ENCODE peak calls at places on chromosome 19, in four cellular contexts. C is breast epithelium, R is HFF-Myc, Y is A673. X is an unnamed sample.

GRCh38 chr19:22735911-22736645 is 47.9 kb downstream of the ZNF99 start:
- DNase-seq in C (no peak), R (no peak), Y (no peak), X (no peak)

GRCh38 chr19:21432590-21432989 is 35.7 kb downstream of the ZNF493 start:
- DNase-seq in C (no peak), R (no peak), Y (no peak), X (no peak)

GRCh38 chr19:18675779-18676178 is 7.7 kb upstream of the CRTC1 start:
- DNase-seq in R (no peak), Y (peak; percentile 33), C (no peak), X (no peak)

GRCh38 chr19:43638991-43639494 is 607 bp downstream of the CADM4 start:
- DNase-seq in Y (no peak), R (no peak), C (no peak), X (no peak)

GRCh38 chr19:44598880-44599279 is 14.5 kb upstream of the IGSF23 start:
- DNase-seq in R (no peak), C (no peak), Y (no peak), X (no peak)

GRCh38 chr19:43960411-43960810 is 9.4 kb downstream of the ZNF221 start:
- DNase-seq in Y (no peak), C (no peak), R (no peak), X (no peak)

GRCh38 chr19:8403820-8404109 is 9.3 kb upstream of the MARCHF2 start:
- DNase-seq in C (no peak), Y (no peak), R (no peak), X (no peak)

GRCh38 chr19:35528218-35529038 is at the start of gene SBSN:
- DNase-seq in Y (no peak), C (no peak), R (no peak), X (peak; percentile 57)

GRCh38 chr19:40245506-40246128 is 19.1 kb upstream of the CCNP start:
- DNase-seq in R (no peak), Y (no peak), C (no peak), X (no peak)

GRCh38 chr19:17424743-17425365 is 5.0 kb downstream of the MVB12A start:
- DNase-seq in C (no peak), Y (peak; percentile 60), R (no peak), X (no peak)

GRCh38 chr19:55341191-55342043 is 1.7 kb downstream of the KMT5C start:
- DNase-seq in C (peak; percentile 61), Y (no peak), R (no peak), X (peak; percentile 14)

GRCh38 chr19:35860436-35860817 is 3.7 kb downstream of the KIRREL2 start:
- DNase-seq in Y (no peak), C (no peak), R (no peak), X (no peak)

GRCh38 chr19:13883665-13884064 is 6.7 kb downstream of the NANOS3 start:
- DNase-seq in C (no peak), Y (no peak), R (no peak), X (no peak)

GRCh38 chr19:45037393-45038169 is 1.3 kb upstream of the CLASRP start:
- DNase-seq in Y (no peak), C (no peak), R (no peak), X (no peak)

GRCh38 chr19:44875666-44876418 is 15.2 kb upstream of the TOMM40 start:
- DNase-seq in C (no peak), R (no peak), Y (no peak), X (no peak)

GRCh38 chr19:51361228-51361627 is 5.0 kb downstream of the ETFB start:
- DNase-seq in Y (no peak), R (no peak), C (no peak), X (no peak)

GRCh38 chr19:17347361-17347760 is 10.0 kb downstream of the GTPBP3 start:
- DNase-seq in R (no peak), Y (no peak), C (no peak), X (no peak)

GRCh38 chr19:32977269-32977668 is 5.2 kb downstream of the FAAP24 start:
- DNase-seq in Y (no peak), C (no peak), R (no peak), X (no peak)

GRCh38 chr19:32828139-32828538 is 41.4 kb downstream of the SLC7A9 start:
- DNase-seq in Y (no peak), R (no peak), C (no peak), X (no peak)

GRCh38 chr19:32748497-32748896 is 28.9 kb downstream of the TDRD12 start:
- DNase-seq in Y (peak; percentile 4), C (no peak), R (no peak), X (no peak)

GRCh38 chr19:53085496-53085895 is 17.7 kb downstream of the ZNF160 start:
- DNase-seq in Y (no peak), R (no peak), C (no peak), X (no peak)

GRCh38 chr19:14023404-14024235 is 4.3 kb upstream of the RLN3 start:
- DNase-seq in Y (peak; percentile 53), C (no peak), R (no peak), X (no peak)

GRCh38 chr19:15286688-15287355 is 45.5 kb downstream of the BRD4 start:
- DNase-seq in R (no peak), Y (no peak), C (no peak), X (no peak)

GRCh38 chr19:18644144-18645034 is 7.6 kb downstream of the KLHL26 start:
- DNase-seq in Y (no peak), R (no peak), C (no peak), X (no peak)

GRCh38 chr19:13817018-13817614 is 21.9 kb downstream of the ZSWIM4 start:
- DNase-seq in R (no peak), Y (no peak), C (no peak), X (no peak)

GRCh38 chr19:17766543-17767131 is 15.4 kb downstream of the FCHO1 start:
- DNase-seq in Y (peak; percentile 92), R (no peak), C (peak; percentile 71), X (no peak)

GRCh38 chr19:56091751-56092546 is 29.1 kb downstream of the ZNF787 start:
- DNase-seq in Y (no peak), R (no peak), C (peak; percentile 66), X (no peak)

GRCh38 chr19:33329060-33329459 is 26.7 kb upstream of the CEBPA start:
- DNase-seq in C (no peak), R (no peak), Y (no peak), X (no peak)

GRCh38 chr19:46721269-46722003 is 4.5 kb upstream of the PRKD2 start:
- DNase-seq in Y (no peak), R (no peak), C (no peak), X (no peak)

GRCh38 chr19:991174-991931 is 7.2 kb downstream of the WDR18 start:
- DNase-seq in R (no peak), Y (no peak), C (no peak), X (peak; percentile 17)

GRCh38 chr19:34260771-34261173 is 6.4 kb downstream of the GARRE1 start:
- DNase-seq in C (no peak), R (no peak), Y (no peak), X (no peak)

GRCh38 chr19:44839272-44839671 is 6.8 kb upstream of the NECTIN2 start:
- DNase-seq in Y (no peak), R (no peak), C (no peak), X (no peak)

GRCh38 chr19:1206733-1207301 is 1.2 kb downstream of the STK11 start:
- DNase-seq in R (no peak), C (no peak), Y (no peak), X (no peak)

GRCh38 chr19:10006335-10006708 is 4.0 kb downstream of the COL5A3 start:
- DNase-seq in C (no peak), R (no peak), Y (no peak), X (peak; percentile 83)

GRCh38 chr19:15195381-15195964 is 5.3 kb downstream of the NOTCH3 start:
- DNase-seq in R (no peak), C (peak; percentile 85), Y (peak; percentile 66), X (no peak)

GRCh38 chr19:690203-690602 is 5.0 kb downstream of the PRSS57 start:
- DNase-seq in R (no peak), C (no peak), Y (no peak), X (no peak)

GRCh38 chr19:29239220-29239776 is 26.3 kb upstream of the UQCRFS1 start:
- DNase-seq in C (no peak), R (no peak), Y (no peak), X (no peak)

GRCh38 chr19:54106716-54107115 is 4.1 kb downstream of the NDUFA3 start:
- DNase-seq in R (no peak), Y (no peak), C (no peak), X (no peak)

DNA sequence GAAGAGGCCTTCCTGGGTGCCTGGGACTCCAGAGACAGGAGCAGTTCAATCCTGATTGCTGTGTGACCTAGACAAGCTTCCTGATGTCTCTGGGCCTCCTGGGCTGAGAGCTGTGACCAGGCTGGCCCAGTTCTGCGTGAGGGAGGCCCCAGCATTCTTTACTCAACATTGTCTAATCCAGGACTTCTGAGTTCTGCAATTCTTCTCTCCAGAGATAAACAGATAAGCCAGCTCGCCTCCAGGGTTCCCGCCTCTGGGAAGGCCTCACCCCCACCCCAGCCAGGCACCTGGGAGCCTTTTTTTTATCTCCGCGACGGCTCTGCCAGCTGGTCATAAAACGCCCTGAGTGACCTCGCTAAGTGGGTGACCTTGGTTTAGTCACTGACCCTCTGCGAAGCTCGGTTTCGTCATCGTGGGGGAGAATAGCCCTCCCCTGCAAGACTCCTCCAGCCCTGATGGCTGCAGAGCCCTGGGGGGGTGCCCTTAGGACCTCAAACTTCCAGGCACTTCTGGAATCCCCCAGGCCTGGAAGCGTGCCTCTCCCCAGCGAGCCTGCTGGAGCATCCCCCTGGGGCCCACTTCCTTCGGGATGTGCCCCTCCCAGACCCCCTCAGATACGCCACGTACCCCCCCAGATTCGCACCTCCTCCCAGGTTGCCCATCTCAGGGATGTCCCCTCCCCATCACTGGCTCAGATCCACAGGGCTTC is 1.9 kb downstream of the SULT2B1 start:
- DNase-seq in R (no peak), C (no peak), Y (no peak), X (peak; percentile 53)
- H3K4me3 ChIP-seq in R (no peak overlapping the region), C (no peak overlapping the region), Y (no peak overlapping the region), X (no peak overlapping the region)

GRCh38 chr19:16327911-16328823 is 3.5 kb downstream of the KLF2 start:
- DNase-seq in C (no peak), R (no peak), Y (no peak), X (peak; percentile 74)

GRCh38 chr19:16326401-16327130 is 1.9 kb downstream of the KLF2 start:
- DNase-seq in C (no peak), R (no peak), Y (no peak), X (no peak)

GRCh38 chr19:16328824-16329482 is 4.3 kb downstream of the KLF2 start:
- DNase-seq in Y (no peak), R (no peak), C (no peak), X (no peak)

GRCh38 chr19:16327131-16327450 is 2.5 kb downstream of the KLF2 start:
- DNase-seq in C (no peak), Y (no peak), R (no peak), X (no peak)

DNA sequence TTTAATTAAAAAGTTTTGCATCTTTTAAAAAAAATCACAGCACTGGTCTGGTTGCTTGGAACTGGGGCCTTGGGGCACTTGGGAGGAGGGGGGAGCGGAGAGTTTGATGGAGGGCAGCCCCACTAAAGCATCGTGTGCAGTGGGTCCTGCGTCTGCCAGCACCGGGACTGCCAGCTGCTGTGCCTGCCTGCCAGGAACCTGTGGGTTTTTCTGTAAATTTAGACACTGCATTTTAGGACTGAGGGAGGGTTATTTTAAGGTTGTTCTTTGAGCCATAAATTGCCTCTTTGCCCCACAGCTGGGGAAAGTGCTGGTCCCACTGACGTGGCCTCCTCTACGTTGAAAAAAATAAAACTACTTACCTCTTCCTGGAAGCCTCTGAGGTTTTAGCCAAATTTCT is 2.9 kb downstream of the KLF2 start:
- DNase-seq in R (no peak), Y (no peak), C (no peak), X (no peak)
- H3K4me3 ChIP-seq in R (no peak overlapping the region), Y (no peak overlapping the region), C (peak overlapping the region; percentile 80), X (no peak overlapping the region)

GRCh38 chr19:48512504-48513288 is 1.1 kb upstream of the LMTK3 start:
- DNase-seq in R (no peak), Y (no peak), C (no peak), X (no peak)
- H3K4me3 ChIP-seq in R (peak overlapping the region; percentile 49), Y (peak overlapping the region; percentile 58), C (peak overlapping the region; percentile 67), X (no peak overlapping the region)

GRCh38 chr19:3682741-3683404 is 17.4 kb downstream of the PIP5K1C start:
- DNase-seq in R (no peak), Y (no peak), C (no peak), X (peak; percentile 54)
- H3K4me3 ChIP-seq in R (no peak overlapping the region), Y (no peak overlapping the region), C (no peak overlapping the region), X (no peak overlapping the region)